ENCODE peak calls at places on chromosomes 4 and X, in eight cellular contexts. A is NCI-H1105; E is B cell; Z is non-pigmented ciliary epithelial cell; G is aorta; S is activated CD4-positive, alpha-beta T cell treated with anti-CD3 and anti-CD28 coated beads, Interleukin-2, amount 50 U/mL, for 48 hours; Y is neural progenitor cell; R is activated naive CD8-positive, alpha-beta T cell treated with anti-CD3 and anti-CD28 coated beads, Interleukin-2, amount 50 U/mL, for 24 hours. F is an unnamed sample.

GRCh38 chr4:188254211-188254610 is 115.0 kb downstream of the TRIML1 start:
- DNase-seq in A (no peak), E (no peak), Z (no peak), G (no peak), S (no peak), Y (no peak), R (no peak), F (no peak)

GRCh38 chr4:30776921-30777415 is 56.8 kb downstream of the PCDH7 start:
- DNase-seq in A (no peak), E (no peak), Z (no peak), G (no peak), S (no peak), Y (no peak), R (no peak), F (no peak)

GRCh38 chr4:128565565-128566186 is 243.8 kb upstream of the JADE1 start:
- DNase-seq in A (peak), E (no peak), Z (no peak), G (no peak), S (peak), Y (peak), R (peak), F (no peak)

GRCh38 chr4:29704059-29704458 is 1016.1 kb upstream of the PCDH7 start:
- DNase-seq in A (no peak), E (no peak), Z (no peak), G (no peak), S (no peak), Y (no peak), R (no peak), F (no peak)

GRCh38 chr4:17785858-17786257 is 4.4 kb upstream of the FAM184B start:
- DNase-seq in A (no peak), E (no peak), Z (no peak), G (no peak), S (no peak), Y (no peak), R (no peak), F (no peak)

GRCh38 chrX:137034508-137034872 is 695 bp upstream of the GPR101 start:
- DNase-seq in A (no peak), E (no peak), Z (no peak), G (no peak), S (no peak), Y (no peak), R (no peak), F (no peak)

GRCh38 chr4:55661398-55662056 is 25.4 kb upstream of the NMU start:
- DNase-seq in A (no peak), E (no peak), Z (no peak), G (no peak), S (no peak), Y (no peak), R (no peak), F (no peak)

GRCh38 chr4:40264995-40265909 is 68.4 kb downstream of the RHOH start:
- DNase-seq in A (no peak), E (peak), Z (no peak), G (no peak), S (no peak), Y (peak), R (peak), F (no peak)

GRCh38 chrX:150049647-150050046 is 111.4 kb upstream of the EOLA2 start:
- DNase-seq in A (no peak), E (no peak), Z (no peak), G (no peak), S (no peak), Y (no peak), R (no peak), F (no peak)

GRCh38 chrX:21438792-21439191 is 64.6 kb downstream of the CNKSR2 start:
- DNase-seq in A (no peak), E (no peak), Z (no peak), G (no peak), S (no peak), Y (no peak), R (no peak), F (no peak)

GRCh38 chr4:73856518-73856917 is 3.4 kb downstream of the PF4V1 start:
- DNase-seq in A (no peak), E (no peak), Z (no peak), G (no peak), S (no peak), Y (no peak), R (no peak), F (no peak)

GRCh38 chr4:2745981-2746806 is 9.9 kb downstream of the TNIP2 start:
- DNase-seq in A (no peak), E (peak), Z (no peak), G (peak), S (peak), Y (no peak), R (peak), F (no peak)

GRCh38 chr4:55926610-55927009 is 22.1 kb upstream of the CEP135 start:
- DNase-seq in A (no peak), E (no peak), Z (no peak), G (no peak), S (no peak), Y (no peak), R (no peak), F (no peak)

GRCh38 chr4:158540125-158540907 is 18.6 kb downstream of the RXFP1 start:
- DNase-seq in A (no peak), E (no peak), Z (no peak), G (no peak), S (no peak), Y (no peak), R (no peak), F (no peak)

GRCh38 chr4:171814545-171814944 is 1.3 kb downstream of the GALNTL6 start:
- DNase-seq in A (no peak), E (no peak), Z (no peak), G (no peak), S (no peak), Y (peak), R (no peak), F (no peak)

GRCh38 chr4:37054670-37055069 is 189.9 kb upstream of the NWD2 start:
- DNase-seq in A (no peak), E (no peak), Z (no peak), G (no peak), S (no peak), Y (peak), R (no peak), F (no peak)

GRCh38 chrX:151912780-151913179 is at the start of gene MAGEA4:
- DNase-seq in A (no peak), E (no peak), Z (no peak), G (no peak), S (no peak), Y (no peak), R (no peak), F (no peak)

GRCh38 chr4:55458164-55458563 is 62.4 kb downstream of the TMEM165 start:
- DNase-seq in A (no peak), E (no peak), Z (no peak), G (no peak), S (no peak), Y (no peak), R (no peak), F (no peak)

GRCh38 chr4:142355417-142355930 is 490.6 kb downstream of the INPP4B start:
- DNase-seq in A (no peak), E (no peak), Z (no peak), G (no peak), S (no peak), Y (no peak), R (no peak), F (no peak)

GRCh38 chrX:115362334-115363095 is 73.0 kb downstream of the LUZP4 start:
- DNase-seq in A (no peak), E (no peak), Z (no peak), G (no peak), S (no peak), Y (no peak), R (peak), F (no peak)

GRCh38 chrX:16023790-16024734 is 99.3 kb upstream of the GRPR start:
- DNase-seq in A (no peak), E (no peak), Z (no peak), G (no peak), S (no peak), Y (peak), R (no peak), F (no peak)

GRCh38 chr4:150316332-150317205 is 238.3 kb downstream of the DCLK2 start:
- DNase-seq in A (no peak), E (no peak), Z (no peak), G (no peak), S (no peak), Y (no peak), R (no peak), F (no peak)

GRCh38 chr4:82753238-82753637 is 45.4 kb downstream of the SCD5 start:
- DNase-seq in A (no peak), E (no peak), Z (no peak), G (no peak), S (no peak), Y (no peak), R (no peak), F (no peak)

GRCh38 chr4:24582235-24582863 is 2.0 kb downstream of the DHX15 start:
- DNase-seq in A (no peak), E (no peak), Z (no peak), G (no peak), S (no peak), Y (peak), R (no peak), F (no peak)

GRCh38 chrX:135170468-135170867 is 730 bp downstream of the CT55 start:
- DNase-seq in A (no peak), E (no peak), Z (no peak), G (no peak), S (no peak), Y (no peak), R (no peak), F (no peak)

GRCh38 chr4:152073738-152074137 is 312.9 kb upstream of the GATB start:
- DNase-seq in A (no peak), E (no peak), Z (no peak), G (no peak), S (no peak), Y (no peak), R (no peak), F (no peak)

GRCh38 chrX:18927558-18927957 is 56.4 kb downstream of the PHKA2 start:
- DNase-seq in A (peak), E (no peak), Z (no peak), G (no peak), S (no peak), Y (no peak), R (no peak), F (no peak)

GRCh38 chr4:165656399-165656798 is 216.6 kb upstream of the TLL1 start:
- DNase-seq in A (no peak), E (no peak), Z (no peak), G (no peak), S (no peak), Y (peak), R (no peak), F (no peak)